ENCODE peak calls at places on chromosomes 7 and 10, in five cellular contexts. One of them, this sample, is unnamed.

GRCh38 chr10:98646998-98647917 is 200.5 kb upstream of the HPS1 start:
- DNase-seq in fibroblast of lung: no peak
- DNase-seq in HepG2: no peak
- DNase-seq in brain microvascular endothelial cell: no peak
- DNase-seq in OCI-LY7: no peak
- DNase-seq in this sample: no peak

GRCh38 chr7:50359995-50360925 is 55.7 kb downstream of the IKZF1 start:
- DNase-seq in fibroblast of lung: no peak
- DNase-seq in HepG2: no peak
- DNase-seq in brain microvascular endothelial cell: no peak
- DNase-seq in OCI-LY7: no peak
- DNase-seq in this sample: peak; percentile 7

GRCh38 chr10:42755028-42755451 is 27.6 kb upstream of the BMS1 start:
- DNase-seq in fibroblast of lung: no peak
- DNase-seq in HepG2: no peak
- DNase-seq in brain microvascular endothelial cell: no peak
- DNase-seq in OCI-LY7: no peak
- DNase-seq in this sample: no peak

GRCh38 chr7:44411306-44411705 is 79.2 kb downstream of the NUDCD3 start:
- DNase-seq in fibroblast of lung: no peak
- DNase-seq in HepG2: no peak
- DNase-seq in brain microvascular endothelial cell: no peak
- DNase-seq in OCI-LY7: no peak
- DNase-seq in this sample: no peak

GRCh38 chr7:114519215-114519614 is 104.6 kb downstream of the FOXP2 start:
- DNase-seq in fibroblast of lung: no peak
- DNase-seq in HepG2: no peak
- DNase-seq in brain microvascular endothelial cell: no peak
- DNase-seq in OCI-LY7: no peak
- DNase-seq in this sample: peak; percentile 34

GRCh38 chr10:73894245-73894971 is 16.5 kb upstream of the PLAU start:
- DNase-seq in fibroblast of lung: peak; percentile 73
- DNase-seq in HepG2: no peak
- DNase-seq in brain microvascular endothelial cell: peak; percentile 82
- DNase-seq in OCI-LY7: no peak
- DNase-seq in this sample: peak; percentile 93

GRCh38 chr10:11141571-11142091 is 124.0 kb downstream of the CELF2 start:
- DNase-seq in fibroblast of lung: no peak
- DNase-seq in HepG2: peak; percentile 3
- DNase-seq in brain microvascular endothelial cell: no peak
- DNase-seq in OCI-LY7: no peak
- DNase-seq in this sample: no peak

GRCh38 chr7:51013218-51013786 is 230.6 kb upstream of the GRB10 start:
- DNase-seq in fibroblast of lung: no peak
- DNase-seq in HepG2: no peak
- DNase-seq in brain microvascular endothelial cell: no peak
- DNase-seq in OCI-LY7: no peak
- DNase-seq in this sample: no peak

GRCh38 chr7:78226059-78226658 is 427.6 kb downstream of the PHTF2 start:
- DNase-seq in fibroblast of lung: peak; percentile 63
- DNase-seq in HepG2: peak; percentile 16
- DNase-seq in brain microvascular endothelial cell: no peak
- DNase-seq in OCI-LY7: peak; percentile 26
- DNase-seq in this sample: peak; percentile 6

GRCh38 chr7:151311294-151311864 is 30.2 kb upstream of the NUB1 start:
- DNase-seq in fibroblast of lung: no peak
- DNase-seq in HepG2: peak; percentile 45
- DNase-seq in brain microvascular endothelial cell: no peak
- DNase-seq in OCI-LY7: peak; percentile 37
- DNase-seq in this sample: no peak

GRCh38 chr10:5293691-5294550 is 70.8 kb upstream of the UCN3 start:
- DNase-seq in fibroblast of lung: no peak
- DNase-seq in HepG2: peak; percentile 68
- DNase-seq in brain microvascular endothelial cell: peak; percentile 29
- DNase-seq in OCI-LY7: peak; percentile 13
- DNase-seq in this sample: peak; percentile 77

GRCh38 chr10:122435212-122435827 is 19.1 kb upstream of the ARMS2 start:
- DNase-seq in fibroblast of lung: peak; percentile 72
- DNase-seq in HepG2: peak; percentile 30
- DNase-seq in brain microvascular endothelial cell: no peak
- DNase-seq in OCI-LY7: peak; percentile 76
- DNase-seq in this sample: peak; percentile 70

GRCh38 chr7:107960306-107960705 is 42.7 kb downstream of the LAMB1 start:
- DNase-seq in fibroblast of lung: peak; percentile 57
- DNase-seq in HepG2: no peak
- DNase-seq in brain microvascular endothelial cell: no peak
- DNase-seq in OCI-LY7: no peak
- DNase-seq in this sample: no peak

GRCh38 chr10:101214446-101215396 is 14.5 kb downstream of the LBX1 start:
- DNase-seq in fibroblast of lung: peak; percentile 44
- DNase-seq in HepG2: peak; percentile 50
- DNase-seq in brain microvascular endothelial cell: no peak
- DNase-seq in OCI-LY7: peak; percentile 81
- DNase-seq in this sample: peak; percentile 46

GRCh38 chr7:54904130-54904529 is 114.7 kb upstream of the EGFR start:
- DNase-seq in fibroblast of lung: peak; percentile 93
- DNase-seq in HepG2: no peak
- DNase-seq in brain microvascular endothelial cell: peak; percentile 87
- DNase-seq in OCI-LY7: no peak
- DNase-seq in this sample: peak; percentile 89

GRCh38 chr7:4830176-4830575 is 31.7 kb downstream of the PAPOLB start:
- DNase-seq in fibroblast of lung: peak; percentile 65
- DNase-seq in HepG2: peak; percentile 78
- DNase-seq in brain microvascular endothelial cell: peak; percentile 43
- DNase-seq in OCI-LY7: peak; percentile 50
- DNase-seq in this sample: peak; percentile 83

GRCh38 chr10:132306951-132307751 is 599 bp downstream of the STK32C start:
- DNase-seq in fibroblast of lung: peak; percentile 7
- DNase-seq in HepG2: peak; percentile 57
- DNase-seq in brain microvascular endothelial cell: no peak
- DNase-seq in OCI-LY7: no peak
- DNase-seq in this sample: no peak

GRCh38 chr10:77837248-77837924 is 89.2 kb downstream of the DLG5 start:
- DNase-seq in fibroblast of lung: peak; percentile 39
- DNase-seq in HepG2: no peak
- DNase-seq in brain microvascular endothelial cell: peak; percentile 68
- DNase-seq in OCI-LY7: peak; percentile 71
- DNase-seq in this sample: peak; percentile 74

GRCh38 chr10:69317175-69318086 is 39.1 kb downstream of the HK1 start:
- DNase-seq in fibroblast of lung: no peak
- DNase-seq in HepG2: no peak
- DNase-seq in brain microvascular endothelial cell: no peak
- DNase-seq in OCI-LY7: peak; percentile 57
- DNase-seq in this sample: no peak

GRCh38 chr10:88457680-88458079 is 125.4 kb downstream of the RNLS start:
- DNase-seq in fibroblast of lung: no peak
- DNase-seq in HepG2: no peak
- DNase-seq in brain microvascular endothelial cell: no peak
- DNase-seq in OCI-LY7: peak; percentile 42
- DNase-seq in this sample: no peak

GRCh38 chr10:17115683-17116082 is 13.9 kb downstream of the CUBN start:
- DNase-seq in fibroblast of lung: peak; percentile 23
- DNase-seq in HepG2: no peak
- DNase-seq in brain microvascular endothelial cell: peak; percentile 44
- DNase-seq in OCI-LY7: no peak
- DNase-seq in this sample: peak; percentile 53

GRCh38 chr7:96285579-96285978 is 36.3 kb downstream of the SLC25A13 start:
- DNase-seq in fibroblast of lung: no peak
- DNase-seq in HepG2: no peak
- DNase-seq in brain microvascular endothelial cell: no peak
- DNase-seq in OCI-LY7: no peak
- DNase-seq in this sample: no peak

GRCh38 chr7:35374858-35375257 is 121.0 kb upstream of the TBX20 start:
- DNase-seq in fibroblast of lung: no peak
- DNase-seq in HepG2: no peak
- DNase-seq in brain microvascular endothelial cell: no peak
- DNase-seq in OCI-LY7: no peak
- DNase-seq in this sample: no peak

GRCh38 chr7:5532520-5533335 is 109.1 kb upstream of the TNRC18 start:
- DNase-seq in fibroblast of lung: no peak
- DNase-seq in HepG2: peak; percentile 66
- DNase-seq in brain microvascular endothelial cell: no peak
- DNase-seq in OCI-LY7: peak; percentile 91
- DNase-seq in this sample: no peak

GRCh38 chr10:110706690-110707098 is 62.6 kb downstream of the RBM20 start:
- DNase-seq in fibroblast of lung: peak; percentile 37
- DNase-seq in HepG2: no peak
- DNase-seq in brain microvascular endothelial cell: peak; percentile 87
- DNase-seq in OCI-LY7: no peak
- DNase-seq in this sample: peak; percentile 95

GRCh38 chr7:30732606-30733005 is 19.3 kb upstream of the INMT start:
- DNase-seq in fibroblast of lung: no peak
- DNase-seq in HepG2: no peak
- DNase-seq in brain microvascular endothelial cell: no peak
- DNase-seq in OCI-LY7: no peak
- DNase-seq in this sample: no peak

GRCh38 chr10:58082248-58082647 is 185.4 kb downstream of the IPMK start:
- DNase-seq in fibroblast of lung: no peak
- DNase-seq in HepG2: no peak
- DNase-seq in brain microvascular endothelial cell: no peak
- DNase-seq in OCI-LY7: no peak
- DNase-seq in this sample: no peak

GRCh38 chr10:58089739-58090138 is 178.0 kb downstream of the IPMK start:
- DNase-seq in fibroblast of lung: no peak
- DNase-seq in HepG2: no peak
- DNase-seq in brain microvascular endothelial cell: no peak
- DNase-seq in OCI-LY7: no peak
- DNase-seq in this sample: no peak

GRCh38 chr10:58086144-58086762 is 181.4 kb downstream of the IPMK start:
- DNase-seq in fibroblast of lung: no peak
- DNase-seq in HepG2: no peak
- DNase-seq in brain microvascular endothelial cell: no peak
- DNase-seq in OCI-LY7: no peak
- DNase-seq in this sample: no peak

GRCh38 chr10:58087896-58088295 is 179.8 kb downstream of the IPMK start:
- DNase-seq in fibroblast of lung: no peak
- DNase-seq in HepG2: no peak
- DNase-seq in brain microvascular endothelial cell: no peak
- DNase-seq in OCI-LY7: no peak
- DNase-seq in this sample: no peak

GRCh38 chr10:58086763-58087150 is 180.9 kb downstream of the IPMK start:
- DNase-seq in fibroblast of lung: no peak
- DNase-seq in HepG2: no peak
- DNase-seq in brain microvascular endothelial cell: no peak
- DNase-seq in OCI-LY7: no peak
- DNase-seq in this sample: no peak
- TF ChIP-seq CTCF in fibroblast of lung: no peak
- TF ChIP-seq CTCF in HepG2: no peak
- TF ChIP-seq CTCF in brain microvascular endothelial cell: no peak
- TF ChIP-seq CTCF in OCI-LY7: no peak
- TF ChIP-seq CTCF in this sample: no peak

GRCh38 chr10:27607591-27607990 is 103.5 kb downstream of the RAB18 start:
- DNase-seq in fibroblast of lung: no peak
- DNase-seq in HepG2: no peak
- DNase-seq in brain microvascular endothelial cell: no peak
- DNase-seq in OCI-LY7: no peak
- DNase-seq in this sample: no peak

GRCh38 chr10:27611209-27611608 is 107.1 kb downstream of the RAB18 start:
- DNase-seq in fibroblast of lung: peak; percentile 70
- DNase-seq in HepG2: peak; percentile 2
- DNase-seq in brain microvascular endothelial cell: peak; percentile 31
- DNase-seq in OCI-LY7: no peak
- DNase-seq in this sample: no peak

GRCh38 chr10:27614776-27615175 is 110.7 kb downstream of the RAB18 start:
- DNase-seq in fibroblast of lung: no peak
- DNase-seq in HepG2: no peak
- DNase-seq in brain microvascular endothelial cell: no peak
- DNase-seq in OCI-LY7: no peak
- DNase-seq in this sample: no peak

GRCh38 chr10:27612615-27613014 is 108.5 kb downstream of the RAB18 start:
- DNase-seq in fibroblast of lung: no peak
- DNase-seq in HepG2: no peak
- DNase-seq in brain microvascular endothelial cell: no peak
- DNase-seq in OCI-LY7: no peak
- DNase-seq in this sample: no peak

DNA sequence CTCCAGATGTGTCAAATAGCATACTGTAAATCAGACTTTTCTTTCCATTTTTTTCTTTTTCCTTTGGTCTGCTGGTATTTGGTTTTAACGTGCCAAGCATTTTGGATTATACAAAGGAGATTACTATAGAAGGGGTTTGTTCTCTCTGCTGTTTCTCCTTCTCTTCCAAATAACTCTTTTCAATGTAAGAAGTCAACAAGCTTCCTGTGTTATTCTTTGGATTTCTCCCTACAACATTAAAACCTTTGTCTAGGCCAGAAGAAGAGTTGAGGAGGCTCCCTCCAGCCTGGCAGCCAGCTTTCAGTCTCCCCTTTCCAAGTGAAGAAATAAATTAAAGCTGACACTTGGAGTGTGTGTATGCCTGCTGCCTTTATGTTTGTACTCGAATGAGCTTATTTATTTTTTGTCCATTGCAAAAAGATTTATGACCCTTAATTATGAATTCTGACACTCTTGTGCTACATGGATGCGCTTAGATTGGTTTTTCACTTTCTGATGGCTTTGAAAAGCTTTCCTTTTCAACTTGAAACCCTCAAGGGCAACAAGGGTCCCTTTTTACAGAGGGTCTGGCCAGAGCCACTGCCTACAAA is 107.9 kb downstream of the RAB18 start:
- DNase-seq in fibroblast of lung: no peak
- DNase-seq in HepG2: no peak
- DNase-seq in brain microvascular endothelial cell: no peak
- DNase-seq in OCI-LY7: no peak
- DNase-seq in this sample: no peak
- H3K4me3 ChIP-seq in fibroblast of lung: no peak overlapping the region
- H3K4me3 ChIP-seq in HepG2: no peak overlapping the region
- H3K4me3 ChIP-seq in brain microvascular endothelial cell: no peak overlapping the region
- H3K4me3 ChIP-seq in OCI-LY7: no peak overlapping the region
- H3K4me3 ChIP-seq in this sample: no peak overlapping the region

GRCh38 chr10:117537904-117538524 is 4.5 kb upstream of the EMX2 start:
- DNase-seq in fibroblast of lung: no peak
- DNase-seq in HepG2: no peak
- DNase-seq in brain microvascular endothelial cell: no peak
- DNase-seq in OCI-LY7: no peak
- DNase-seq in this sample: no peak
- TF ChIP-seq CTCF in fibroblast of lung: no peak
- TF ChIP-seq CTCF in HepG2: no peak
- TF ChIP-seq CTCF in brain microvascular endothelial cell: no peak
- TF ChIP-seq CTCF in OCI-LY7: no peak
- TF ChIP-seq CTCF in this sample: no peak

GRCh38 chr7:83212883-83213282 is 50.2 kb upstream of the PCLO start:
- DNase-seq in fibroblast of lung: no peak
- DNase-seq in HepG2: no peak
- DNase-seq in brain microvascular endothelial cell: no peak
- DNase-seq in OCI-LY7: no peak
- DNase-seq in this sample: peak; percentile 5

GRCh38 chr7:83210459-83210858 is 47.8 kb upstream of the PCLO start:
- DNase-seq in fibroblast of lung: no peak
- DNase-seq in HepG2: no peak
- DNase-seq in brain microvascular endothelial cell: no peak
- DNase-seq in OCI-LY7: no peak
- DNase-seq in this sample: no peak

DNA sequence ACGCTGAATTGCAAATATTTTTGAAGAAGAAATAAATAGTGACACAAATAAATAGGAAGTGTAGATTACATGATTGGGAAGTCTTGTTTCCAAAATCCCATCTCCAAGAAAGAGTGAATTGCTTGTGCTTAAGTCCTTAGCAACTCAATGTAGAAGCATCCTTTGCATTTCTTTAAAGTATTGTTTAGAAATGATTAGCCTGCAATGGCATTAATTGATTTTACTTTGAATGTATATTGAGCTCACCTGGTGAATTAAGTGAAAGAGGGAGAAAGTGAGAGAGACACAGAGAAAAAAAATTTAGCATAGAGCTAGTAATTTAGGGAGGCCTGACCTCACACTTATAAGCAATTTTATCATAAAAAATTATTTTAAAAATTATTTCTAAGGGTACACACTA is 49.0 kb upstream of the PCLO start:
- DNase-seq in fibroblast of lung: no peak
- DNase-seq in HepG2: no peak
- DNase-seq in brain microvascular endothelial cell: no peak
- DNase-seq in OCI-LY7: no peak
- DNase-seq in this sample: no peak
- H3K4me3 ChIP-seq in fibroblast of lung: no peak overlapping the region
- H3K4me3 ChIP-seq in HepG2: no peak overlapping the region
- H3K4me3 ChIP-seq in brain microvascular endothelial cell: no peak overlapping the region
- H3K4me3 ChIP-seq in OCI-LY7: no peak overlapping the region
- H3K4me3 ChIP-seq in this sample: no peak overlapping the region

This sample was measured in choroid plexus epithelial cell.